ENCODE peak calls at places on chromosomes 6 and 20, in six cellular contexts. One of them, this sample, is unnamed.

GRCh38 chr20:14432597-14432996 is 95.2 kb upstream of the FLRT3 start:
- DNase-seq in body of pancreas: no peak
- DNase-seq in RWPE1: no peak
- DNase-seq in psoas muscle: no peak
- DNase-seq in cardiac muscle cell: no peak
- DNase-seq in prostate gland: no peak
- DNase-seq in this sample: no peak

GRCh38 chr6:164370773-164371172 is 938.6 kb downstream of the C6orf118 start:
- DNase-seq in psoas muscle: no peak
- DNase-seq in prostate gland: no peak
- DNase-seq in body of pancreas: no peak
- DNase-seq in cardiac muscle cell: peak; percentile 42
- DNase-seq in RWPE1: peak; percentile 1
- DNase-seq in this sample: no peak

GRCh38 chr20:20405619-20406018 is 37.7 kb downstream of the INSM1 start:
- DNase-seq in RWPE1: no peak
- DNase-seq in body of pancreas: no peak
- DNase-seq in prostate gland: no peak
- DNase-seq in cardiac muscle cell: no peak
- DNase-seq in psoas muscle: no peak
- DNase-seq in this sample: no peak

GRCh38 chr6:106184629-106185028 is 98.5 kb downstream of the PRDM1 start:
- DNase-seq in RWPE1: no peak
- DNase-seq in cardiac muscle cell: no peak
- DNase-seq in prostate gland: no peak
- DNase-seq in psoas muscle: no peak
- DNase-seq in body of pancreas: no peak
- DNase-seq in this sample: no peak

GRCh38 chr6:39496951-39497350 is 174.4 kb upstream of the KCNK16 start:
- DNase-seq in body of pancreas: peak; percentile 15
- DNase-seq in RWPE1: no peak
- DNase-seq in psoas muscle: peak; percentile 27
- DNase-seq in prostate gland: peak; percentile 10
- DNase-seq in cardiac muscle cell: peak; percentile 91
- DNase-seq in this sample: peak; percentile 44

GRCh38 chr6:52284131-52284459 is 447 bp downstream of the MCM3 start:
- DNase-seq in prostate gland: peak; percentile 21
- DNase-seq in cardiac muscle cell: no peak
- DNase-seq in body of pancreas: peak; percentile 39
- DNase-seq in psoas muscle: no peak
- DNase-seq in RWPE1: peak; percentile 20
- DNase-seq in this sample: peak; percentile 70

GRCh38 chr6:23656826-23657225 is 469.2 kb upstream of the NRSN1 start:
- DNase-seq in RWPE1: no peak
- DNase-seq in psoas muscle: no peak
- DNase-seq in cardiac muscle cell: no peak
- DNase-seq in body of pancreas: no peak
- DNase-seq in prostate gland: no peak
- DNase-seq in this sample: no peak

GRCh38 chr20:11755071-11755881 is 162.4 kb upstream of the BTBD3 start:
- DNase-seq in psoas muscle: no peak
- DNase-seq in cardiac muscle cell: no peak
- DNase-seq in prostate gland: no peak
- DNase-seq in body of pancreas: no peak
- DNase-seq in RWPE1: no peak
- DNase-seq in this sample: no peak

GRCh38 chr6:125224236-125224861 is 70.8 kb downstream of the TPD52L1 start:
- DNase-seq in prostate gland: no peak
- DNase-seq in psoas muscle: no peak
- DNase-seq in body of pancreas: no peak
- DNase-seq in cardiac muscle cell: no peak
- DNase-seq in RWPE1: no peak
- DNase-seq in this sample: no peak

GRCh38 chr20:35263609-35264223 is 14.2 kb downstream of the MMP24OS start:
- DNase-seq in body of pancreas: peak; percentile 77
- DNase-seq in prostate gland: peak; percentile 33
- DNase-seq in RWPE1: no peak
- DNase-seq in cardiac muscle cell: no peak
- DNase-seq in psoas muscle: no peak
- DNase-seq in this sample: peak; percentile 77

GRCh38 chr20:16803965-16804792 is 56.0 kb downstream of the OTOR start:
- DNase-seq in RWPE1: peak; percentile 55
- DNase-seq in prostate gland: peak; percentile 29
- DNase-seq in body of pancreas: peak; percentile 64
- DNase-seq in cardiac muscle cell: peak; percentile 56
- DNase-seq in psoas muscle: peak; percentile 39
- DNase-seq in this sample: peak; percentile 62

GRCh38 chr6:73747293-73747692 is 51.3 kb downstream of the CD109 start:
- DNase-seq in body of pancreas: no peak
- DNase-seq in psoas muscle: no peak
- DNase-seq in prostate gland: no peak
- DNase-seq in cardiac muscle cell: no peak
- DNase-seq in RWPE1: no peak
- DNase-seq in this sample: no peak

GRCh38 chr20:46145646-46146045 is 27.5 kb downstream of the CD40 start:
- DNase-seq in prostate gland: no peak
- DNase-seq in psoas muscle: no peak
- DNase-seq in RWPE1: no peak
- DNase-seq in cardiac muscle cell: no peak
- DNase-seq in body of pancreas: no peak
- DNase-seq in this sample: no peak

GRCh38 chr6:44264154-44265002 is 973 bp downstream of the NFKBIE start:
- DNase-seq in cardiac muscle cell: no peak
- DNase-seq in prostate gland: no peak
- DNase-seq in body of pancreas: no peak
- DNase-seq in RWPE1: peak; percentile 21
- DNase-seq in psoas muscle: no peak
- DNase-seq in this sample: peak; percentile 81

GRCh38 chr6:5634525-5634924 is 372.2 kb downstream of the NRN1 start:
- DNase-seq in body of pancreas: no peak
- DNase-seq in psoas muscle: no peak
- DNase-seq in prostate gland: no peak
- DNase-seq in RWPE1: no peak
- DNase-seq in cardiac muscle cell: peak; percentile 50
- DNase-seq in this sample: no peak

GRCh38 chr6:90350689-90351554 is 54.3 kb upstream of the BACH2 start:
- DNase-seq in prostate gland: no peak
- DNase-seq in RWPE1: no peak
- DNase-seq in body of pancreas: no peak
- DNase-seq in cardiac muscle cell: no peak
- DNase-seq in psoas muscle: no peak
- DNase-seq in this sample: no peak

GRCh38 chr20:52975024-52975732 is 3.0 kb downstream of the TSHZ2 start:
- DNase-seq in psoas muscle: no peak
- DNase-seq in RWPE1: no peak
- DNase-seq in cardiac muscle cell: peak; percentile 56
- DNase-seq in prostate gland: no peak
- DNase-seq in body of pancreas: peak; percentile 27
- DNase-seq in this sample: no peak

GRCh38 chr6:74408844-74409243 is 712.8 kb downstream of the CD109 start:
- DNase-seq in body of pancreas: no peak
- DNase-seq in RWPE1: no peak
- DNase-seq in cardiac muscle cell: peak; percentile 12
- DNase-seq in psoas muscle: no peak
- DNase-seq in prostate gland: no peak
- DNase-seq in this sample: no peak

GRCh38 chr6:40586800-40587201 is 363 bp downstream of the LRFN2 start:
- DNase-seq in prostate gland: no peak
- DNase-seq in RWPE1: no peak
- DNase-seq in cardiac muscle cell: no peak
- DNase-seq in psoas muscle: no peak
- DNase-seq in body of pancreas: peak; percentile 34
- DNase-seq in this sample: no peak

GRCh38 chr6:111686249-111686997 is 80.7 kb upstream of the TRAF3IP2 start:
- DNase-seq in prostate gland: no peak
- DNase-seq in RWPE1: no peak
- DNase-seq in psoas muscle: no peak
- DNase-seq in body of pancreas: no peak
- DNase-seq in cardiac muscle cell: no peak
- DNase-seq in this sample: no peak

GRCh38 chr6:46521464-46521971 is 30.3 kb upstream of the RCAN2 start:
- DNase-seq in body of pancreas: no peak
- DNase-seq in psoas muscle: no peak
- DNase-seq in prostate gland: no peak
- DNase-seq in RWPE1: no peak
- DNase-seq in cardiac muscle cell: no peak
- DNase-seq in this sample: no peak

DNA sequence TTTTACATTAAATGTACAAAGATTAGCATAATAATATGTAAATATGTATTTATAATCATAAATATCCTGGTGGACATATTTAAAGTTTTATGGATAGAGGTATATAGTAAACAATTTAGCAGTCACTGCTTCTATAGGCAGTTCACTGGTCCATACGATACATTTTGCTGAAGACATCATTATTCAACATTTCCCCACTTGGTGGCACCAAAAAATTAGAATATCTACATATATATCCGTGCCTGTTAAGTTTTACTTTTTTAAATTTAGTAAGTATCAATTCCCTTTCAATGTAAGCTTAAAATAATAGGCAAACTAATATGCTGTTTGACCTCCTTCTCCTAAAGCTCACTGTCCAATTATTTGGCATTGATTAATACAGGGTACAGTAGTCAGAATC is 64.2 kb downstream of the LMBRD1 start:
- DNase-seq in cardiac muscle cell: peak; percentile 38
- DNase-seq in RWPE1: peak; percentile 2
- DNase-seq in prostate gland: no peak
- DNase-seq in psoas muscle: no peak
- DNase-seq in body of pancreas: no peak
- DNase-seq in this sample: no peak
- TF ChIP-seq CTCF in cardiac muscle cell: peak; percentile 35
- TF ChIP-seq CTCF in RWPE1: no peak
- TF ChIP-seq CTCF in prostate gland: no peak
- TF ChIP-seq CTCF in psoas muscle: peak; percentile 9
- TF ChIP-seq CTCF in body of pancreas: no peak
- TF ChIP-seq CTCF in this sample: no peak

DNA sequence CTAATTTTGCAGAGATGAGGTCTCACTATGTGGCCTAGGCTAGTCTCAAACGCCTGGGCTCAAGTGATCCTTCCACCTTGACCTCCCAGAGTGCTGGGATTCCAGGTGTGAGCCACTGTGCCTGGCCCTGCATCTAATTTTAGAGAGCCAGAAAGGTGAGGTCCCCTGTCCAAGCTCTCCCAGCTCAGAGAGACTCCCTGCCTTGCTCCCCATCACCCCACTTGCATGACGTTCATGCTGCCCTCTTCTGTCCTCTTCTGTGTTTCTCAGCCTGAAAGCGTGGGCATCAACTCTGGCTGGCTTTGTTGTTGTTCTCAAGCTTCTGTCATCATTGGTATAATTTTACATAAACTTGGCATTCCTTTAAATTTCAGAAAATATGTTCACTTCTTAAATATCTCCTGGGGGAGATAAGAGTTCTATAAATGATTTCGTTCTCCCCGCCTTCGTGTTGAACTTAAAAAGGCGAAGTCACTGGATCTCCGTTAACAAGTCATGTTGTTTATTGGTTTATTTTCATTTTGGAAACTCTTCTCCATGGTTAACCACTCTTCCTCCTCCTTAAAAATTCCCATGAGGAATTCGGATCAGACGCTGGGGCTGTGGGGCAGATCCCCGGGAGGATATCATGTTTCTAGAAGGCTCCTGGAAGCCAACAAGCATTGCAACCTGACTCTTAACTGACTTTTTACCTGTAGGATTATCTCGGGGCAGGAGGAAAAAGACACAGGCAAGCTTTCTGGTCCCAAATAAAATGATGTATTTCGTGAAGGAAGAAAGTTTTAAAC is 13.2 kb upstream of the PARD6B start:
- DNase-seq in cardiac muscle cell: no peak
- DNase-seq in psoas muscle: no peak
- DNase-seq in body of pancreas: no peak
- DNase-seq in RWPE1: no peak
- DNase-seq in prostate gland: no peak
- DNase-seq in this sample: no peak
- TF ChIP-seq CTCF in cardiac muscle cell: peak; percentile 14
- TF ChIP-seq CTCF in psoas muscle: no peak
- TF ChIP-seq CTCF in body of pancreas: no peak
- TF ChIP-seq CTCF in RWPE1: no peak
- TF ChIP-seq CTCF in prostate gland: no peak
- TF ChIP-seq CTCF in this sample: no peak

GRCh38 chr6:34072727-34073126 is 73.2 kb downstream of the GRM4 start:
- DNase-seq in RWPE1: no peak
- DNase-seq in prostate gland: no peak
- DNase-seq in body of pancreas: no peak
- DNase-seq in psoas muscle: no peak
- DNase-seq in cardiac muscle cell: no peak
- DNase-seq in this sample: no peak

GRCh38 chr6:34071111-34071883 is 74.6 kb downstream of the GRM4 start:
- DNase-seq in psoas muscle: no peak
- DNase-seq in body of pancreas: no peak
- DNase-seq in RWPE1: no peak
- DNase-seq in cardiac muscle cell: no peak
- DNase-seq in prostate gland: no peak
- DNase-seq in this sample: no peak

GRCh38 chr6:34071884-34072379 is 74.0 kb downstream of the GRM4 start:
- DNase-seq in psoas muscle: no peak
- DNase-seq in body of pancreas: no peak
- DNase-seq in cardiac muscle cell: no peak
- DNase-seq in prostate gland: no peak
- DNase-seq in RWPE1: no peak
- DNase-seq in this sample: no peak

GRCh38 chr6:34068462-34069044 is 77.3 kb downstream of the GRM4 start:
- DNase-seq in body of pancreas: no peak
- DNase-seq in prostate gland: no peak
- DNase-seq in cardiac muscle cell: no peak
- DNase-seq in psoas muscle: no peak
- DNase-seq in RWPE1: no peak
- DNase-seq in this sample: no peak

DNA sequence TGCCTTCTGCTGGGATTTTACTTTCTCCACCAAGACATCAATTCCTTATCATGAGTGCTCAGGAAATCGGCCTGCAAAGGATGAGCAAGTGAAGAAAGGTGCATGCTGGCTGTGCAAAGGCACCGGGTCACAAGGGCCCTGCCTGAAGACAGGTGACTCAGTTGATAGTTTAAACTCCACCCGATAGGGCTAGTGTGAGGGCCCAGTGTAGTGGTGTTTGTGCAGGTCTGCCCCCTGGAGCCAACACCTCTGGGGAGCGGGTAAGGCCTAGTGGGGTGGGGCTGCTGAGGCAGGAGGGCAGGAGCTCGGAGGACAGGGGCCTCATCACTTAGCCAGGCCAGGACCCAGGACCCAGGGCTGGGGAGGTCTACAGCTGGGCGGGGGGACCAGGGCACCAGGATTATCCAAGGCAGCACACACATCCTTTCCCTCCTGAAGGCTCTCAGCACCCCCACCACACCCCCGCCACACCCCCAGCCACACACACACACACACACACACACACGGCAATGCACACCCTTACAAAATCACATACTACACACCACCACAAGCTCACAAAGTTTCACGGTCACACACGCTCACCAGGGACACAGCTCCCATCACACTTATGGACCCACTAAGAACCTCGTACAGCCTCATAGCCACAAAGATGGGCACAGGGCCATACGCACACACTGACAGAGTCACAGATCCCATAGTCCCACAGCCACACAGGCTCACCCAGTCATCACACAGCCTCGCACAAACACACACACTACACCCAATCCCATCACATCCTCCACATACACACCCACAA is 75.4 kb downstream of the GRM4 start:
- DNase-seq in psoas muscle: no peak
- DNase-seq in body of pancreas: no peak
- DNase-seq in RWPE1: peak; percentile 26
- DNase-seq in cardiac muscle cell: peak; percentile 8
- DNase-seq in prostate gland: no peak
- DNase-seq in this sample: no peak
- TF ChIP-seq CTCF in psoas muscle: no peak
- TF ChIP-seq CTCF in body of pancreas: no peak
- TF ChIP-seq CTCF in RWPE1: no peak
- TF ChIP-seq CTCF in cardiac muscle cell: no peak
- TF ChIP-seq CTCF in prostate gland: no peak
- TF ChIP-seq CTCF in this sample: no peak

GRCh38 chr6:16783485-16783884 is 22.2 kb upstream of the ATXN1 start:
- DNase-seq in psoas muscle: no peak
- DNase-seq in prostate gland: no peak
- DNase-seq in body of pancreas: no peak
- DNase-seq in cardiac muscle cell: no peak
- DNase-seq in RWPE1: no peak
- DNase-seq in this sample: no peak
- TF ChIP-seq CTCF in psoas muscle: no peak
- TF ChIP-seq CTCF in prostate gland: no peak
- TF ChIP-seq CTCF in body of pancreas: no peak
- TF ChIP-seq CTCF in cardiac muscle cell: no peak
- TF ChIP-seq CTCF in RWPE1: no peak
- TF ChIP-seq CTCF in this sample: no peak

This sample was measured in lower lobe of right lung.